ENCODE peak calls at places on chromosomes 16 and 17, in five cellular contexts. One of them, this sample, is unnamed.

GRCh38 chr16:59060212-59060611 is 326.1 kb upstream of the GOT2 start:
- DNase-seq in thyroid gland: no peak
- DNase-seq in sigmoid colon: no peak
- DNase-seq in HepG2: no peak
- DNase-seq in ovary: no peak
- DNase-seq in this sample: no peak

GRCh38 chr17:40329981-40330794 is 21.2 kb downstream of the RARA start:
- DNase-seq in sigmoid colon: peak
- DNase-seq in thyroid gland: peak
- DNase-seq in ovary: no peak
- DNase-seq in HepG2: no peak
- DNase-seq in this sample: no peak

GRCh38 chr16:17232487-17232886 is 238.3 kb downstream of the XYLT1 start:
- DNase-seq in thyroid gland: no peak
- DNase-seq in HepG2: no peak
- DNase-seq in ovary: no peak
- DNase-seq in sigmoid colon: no peak
- DNase-seq in this sample: no peak

GRCh38 chr17:36524428-36524876 is 10.2 kb downstream of the MYO19 start:
- DNase-seq in sigmoid colon: no peak
- DNase-seq in ovary: no peak
- DNase-seq in thyroid gland: no peak
- DNase-seq in HepG2: no peak
- DNase-seq in this sample: no peak

GRCh38 chr16:1985466-1986150 is 1.6 kb downstream of the GFER start:
- DNase-seq in ovary: no peak
- DNase-seq in sigmoid colon: no peak
- DNase-seq in HepG2: no peak
- DNase-seq in thyroid gland: no peak
- DNase-seq in this sample: no peak

GRCh38 chr17:12047977-12048376 is 27.3 kb downstream of the MAP2K4 start:
- DNase-seq in HepG2: no peak
- DNase-seq in sigmoid colon: no peak
- DNase-seq in thyroid gland: no peak
- DNase-seq in ovary: no peak
- DNase-seq in this sample: no peak

GRCh38 chr16:11202260-11203091 is 53.5 kb downstream of the SOCS1 start:
- DNase-seq in HepG2: no peak
- DNase-seq in ovary: no peak
- DNase-seq in sigmoid colon: no peak
- DNase-seq in thyroid gland: no peak
- DNase-seq in this sample: no peak

GRCh38 chr17:44348234-44348987 is 3.3 kb downstream of the GRN start:
- DNase-seq in HepG2: no peak
- DNase-seq in sigmoid colon: no peak
- DNase-seq in ovary: no peak
- DNase-seq in thyroid gland: no peak
- DNase-seq in this sample: peak

GRCh38 chr16:1495281-1496262 is 2.4 kb downstream of the TELO2 start:
- DNase-seq in HepG2: no peak
- DNase-seq in ovary: no peak
- DNase-seq in thyroid gland: no peak
- DNase-seq in sigmoid colon: no peak
- DNase-seq in this sample: no peak

GRCh38 chr17:44038604-44039007 is 23.8 kb upstream of the TMEM101 start:
- DNase-seq in ovary: no peak
- DNase-seq in thyroid gland: peak
- DNase-seq in sigmoid colon: no peak
- DNase-seq in HepG2: peak
- DNase-seq in this sample: no peak

GRCh38 chr17:81012574-81013447 is 21.2 kb downstream of the CHMP6 start:
- DNase-seq in sigmoid colon: peak
- DNase-seq in thyroid gland: no peak
- DNase-seq in HepG2: no peak
- DNase-seq in ovary: no peak
- DNase-seq in this sample: no peak

GRCh38 chr16:27960619-27961295 is 102.8 kb downstream of the GSG1L start:
- DNase-seq in sigmoid colon: peak
- DNase-seq in ovary: no peak
- DNase-seq in thyroid gland: no peak
- DNase-seq in HepG2: no peak
- DNase-seq in this sample: no peak

GRCh38 chr17:42342242-42343008 is 45.8 kb downstream of the STAT3 start:
- DNase-seq in ovary: no peak
- DNase-seq in sigmoid colon: peak
- DNase-seq in thyroid gland: no peak
- DNase-seq in HepG2: no peak
- DNase-seq in this sample: no peak

GRCh38 chr16:48057085-48057484 is 98.7 kb downstream of the ABCC12 start:
- DNase-seq in thyroid gland: no peak
- DNase-seq in HepG2: no peak
- DNase-seq in sigmoid colon: no peak
- DNase-seq in ovary: no peak
- DNase-seq in this sample: no peak

GRCh38 chr17:45677770-45678169 is 106.3 kb upstream of the CRHR1 start:
- DNase-seq in HepG2: no peak
- DNase-seq in thyroid gland: no peak
- DNase-seq in ovary: no peak
- DNase-seq in sigmoid colon: no peak
- DNase-seq in this sample: peak

GRCh38 chr17:11430766-11431165 is 167.5 kb upstream of the DNAH9 start:
- DNase-seq in ovary: no peak
- DNase-seq in thyroid gland: no peak
- DNase-seq in sigmoid colon: no peak
- DNase-seq in HepG2: no peak
- DNase-seq in this sample: no peak

GRCh38 chr16:27867122-27868110 is 196.1 kb downstream of the GSG1L start:
- DNase-seq in thyroid gland: peak
- DNase-seq in sigmoid colon: no peak
- DNase-seq in ovary: no peak
- DNase-seq in HepG2: peak
- DNase-seq in this sample: peak

GRCh38 chr17:31678431-31678830 is 180.6 kb downstream of the COPRS start:
- DNase-seq in ovary: no peak
- DNase-seq in thyroid gland: no peak
- DNase-seq in HepG2: no peak
- DNase-seq in sigmoid colon: no peak
- DNase-seq in this sample: no peak

DNA sequence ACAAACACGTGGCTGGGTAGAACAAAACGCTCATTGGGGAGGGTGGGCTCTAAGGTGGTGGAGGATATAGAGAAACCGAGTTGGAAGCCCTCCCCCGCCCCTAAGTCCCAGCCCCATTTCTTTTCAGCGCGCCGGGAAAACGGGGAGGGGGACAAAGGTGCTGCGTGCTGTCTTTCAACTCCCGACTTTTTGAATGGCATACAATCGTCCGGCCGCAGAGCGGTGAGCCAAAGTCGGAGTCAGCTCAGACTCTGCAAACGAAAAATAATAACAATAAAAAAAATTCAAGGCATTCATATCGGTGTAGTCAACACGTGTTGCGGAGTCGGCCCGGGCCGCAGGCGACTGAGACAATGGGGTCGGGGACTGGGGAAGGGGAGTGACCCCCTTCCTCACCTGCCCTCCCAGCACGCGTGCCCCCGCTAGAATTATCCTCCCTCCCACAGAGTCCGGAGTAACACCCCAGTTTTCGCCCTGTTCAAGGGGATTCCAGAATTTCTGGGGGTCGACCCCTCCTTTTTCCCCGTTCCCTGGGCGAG is 1.8 kb upstream of the IGF2BP1 start:
- DNase-seq in ovary: no peak
- DNase-seq in sigmoid colon: no peak
- DNase-seq in HepG2: no peak
- DNase-seq in thyroid gland: no peak
- DNase-seq in this sample: no peak
- TF ChIP-seq POLR2A in ovary: no peak
- TF ChIP-seq POLR2A in sigmoid colon: no peak
- TF ChIP-seq POLR2A in HepG2: no peak
- TF ChIP-seq POLR2A in thyroid gland: no peak
- TF ChIP-seq POLR2A in this sample: no peak

GRCh38 chr17:50469005-50469605 is 425 bp upstream of the CHAD start:
- DNase-seq in HepG2: no peak
- DNase-seq in ovary: no peak
- DNase-seq in sigmoid colon: peak
- DNase-seq in thyroid gland: no peak
- DNase-seq in this sample: no peak

GRCh38 chr17:50469671-50470305 is 1.1 kb upstream of the CHAD start:
- DNase-seq in ovary: no peak
- DNase-seq in thyroid gland: no peak
- DNase-seq in HepG2: no peak
- DNase-seq in sigmoid colon: no peak
- DNase-seq in this sample: no peak

GRCh38 chr17:50472286-50472685 is 3.6 kb upstream of the CHAD start:
- DNase-seq in ovary: no peak
- DNase-seq in sigmoid colon: no peak
- DNase-seq in HepG2: no peak
- DNase-seq in thyroid gland: no peak
- DNase-seq in this sample: no peak

GRCh38 chr17:50471009-50471905 is 2.6 kb upstream of the CHAD start:
- DNase-seq in thyroid gland: peak
- DNase-seq in sigmoid colon: peak
- DNase-seq in ovary: no peak
- DNase-seq in HepG2: no peak
- DNase-seq in this sample: no peak

GRCh38 chr17:50470451-50470850 is 1.8 kb upstream of the CHAD start:
- DNase-seq in thyroid gland: peak
- DNase-seq in sigmoid colon: peak
- DNase-seq in ovary: no peak
- DNase-seq in HepG2: no peak
- DNase-seq in this sample: no peak
- TF ChIP-seq POLR2A in thyroid gland: no peak
- TF ChIP-seq POLR2A in sigmoid colon: no peak
- TF ChIP-seq POLR2A in ovary: no peak
- TF ChIP-seq POLR2A in HepG2: no peak
- TF ChIP-seq POLR2A in this sample: no peak

GRCh38 chr17:2710075-2710803 is 1.3 kb downstream of the CLUH start:
- DNase-seq in sigmoid colon: peak
- DNase-seq in HepG2: no peak
- DNase-seq in ovary: no peak
- DNase-seq in thyroid gland: no peak
- DNase-seq in this sample: no peak

GRCh38 chr17:2710804-2711607 is 558 bp downstream of the CLUH start:
- DNase-seq in HepG2: peak
- DNase-seq in thyroid gland: no peak
- DNase-seq in ovary: no peak
- DNase-seq in sigmoid colon: peak
- DNase-seq in this sample: no peak

GRCh38 chr17:2713881-2714280 is 2.3 kb upstream of the CLUH start:
- DNase-seq in sigmoid colon: no peak
- DNase-seq in ovary: no peak
- DNase-seq in thyroid gland: no peak
- DNase-seq in HepG2: no peak
- DNase-seq in this sample: no peak

GRCh38 chr17:2712300-2713043 is 908 bp upstream of the CLUH start:
- DNase-seq in ovary: no peak
- DNase-seq in thyroid gland: no peak
- DNase-seq in HepG2: no peak
- DNase-seq in sigmoid colon: peak
- DNase-seq in this sample: no peak

GRCh38 chr17:2711608-2712299 is at the start of gene CLUH:
- DNase-seq in thyroid gland: peak
- DNase-seq in HepG2: peak
- DNase-seq in sigmoid colon: peak
- DNase-seq in ovary: peak
- DNase-seq in this sample: peak
- TF ChIP-seq POLR2A in thyroid gland: no peak
- TF ChIP-seq POLR2A in HepG2: peak
- TF ChIP-seq POLR2A in sigmoid colon: peak
- TF ChIP-seq POLR2A in ovary: peak
- TF ChIP-seq POLR2A in this sample: peak

DNA sequence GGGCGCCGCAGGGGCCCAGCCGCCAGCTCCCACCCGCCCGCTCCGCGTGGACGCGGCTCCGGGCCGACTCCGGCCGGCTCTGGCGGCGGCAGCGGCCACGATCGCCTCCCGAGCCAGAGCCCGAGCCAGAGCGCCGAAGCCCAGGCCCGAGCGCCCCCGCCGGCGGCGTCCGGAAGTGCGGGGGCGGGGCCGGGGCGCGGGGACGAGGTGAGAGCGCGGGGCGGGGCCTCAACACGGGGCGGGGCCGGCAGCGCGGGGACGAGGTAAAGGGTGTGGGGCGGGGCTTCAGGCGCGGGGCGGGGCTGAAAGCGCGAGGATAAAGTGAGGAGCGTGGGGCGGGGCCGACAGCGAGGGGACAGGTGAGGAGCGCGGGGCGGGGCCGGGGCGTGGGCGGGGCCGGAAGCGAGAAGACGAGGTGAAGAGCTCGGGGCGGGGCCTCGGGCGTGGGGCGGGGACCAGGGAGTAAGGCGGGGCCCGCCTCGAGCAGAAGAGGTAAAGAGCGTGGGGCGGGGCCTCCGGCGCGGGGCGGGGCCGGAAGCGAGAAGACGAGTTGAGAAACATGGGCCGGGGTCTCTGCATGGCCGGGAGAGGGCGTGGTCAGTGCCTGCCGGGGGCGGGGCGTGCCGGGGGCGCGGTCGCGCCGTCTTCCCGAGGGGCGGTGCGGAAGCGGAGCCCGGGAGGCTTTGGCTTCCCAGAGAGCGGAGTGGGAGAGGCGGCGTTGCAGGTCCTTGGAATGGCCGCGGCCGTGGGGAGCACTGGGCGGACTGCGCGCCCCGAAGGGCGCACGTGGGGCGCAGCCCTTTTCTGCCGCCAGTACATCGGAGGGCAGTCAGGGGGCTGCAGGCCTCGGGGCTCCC is at the start of gene AXIN1:
- DNase-seq in sigmoid colon: peak
- DNase-seq in thyroid gland: peak
- DNase-seq in ovary: peak
- DNase-seq in HepG2: peak
- DNase-seq in this sample: peak
- TF ChIP-seq POLR2A in sigmoid colon: no peak
- TF ChIP-seq POLR2A in thyroid gland: peak
- TF ChIP-seq POLR2A in ovary: peak
- TF ChIP-seq POLR2A in HepG2: peak
- TF ChIP-seq POLR2A in this sample: peak